ENCODE peak calls at places on chromosomes 11 and 22, in five cellular contexts. D is neural progenitor cell, C is mucosa of descending colon, M is AG04450, L is fibroblast of lung. P is an unnamed sample.

GRCh38 chr11:124758355-124759267 is 3.5 kb downstream of the ESAM start:
- DNase-seq in D (peak), C (peak), M (no peak), L (peak), P (peak)

GRCh38 chr11:26830218-26830617 is 108.4 kb upstream of the SLC5A12 start:
- DNase-seq in D (no peak), C (no peak), M (no peak), L (no peak), P (no peak)

GRCh38 chr11:35029979-35030378 is 109.0 kb upstream of the CD44 start:
- DNase-seq in D (no peak), C (no peak), M (no peak), L (peak), P (no peak)

GRCh38 chr22:39098576-39098975 is 1.5 kb downstream of the APOBEC3H start:
- DNase-seq in D (no peak), C (no peak), M (no peak), L (no peak), P (no peak)

GRCh38 chr11:124482362-124483147 is 37.1 kb upstream of the OR8B8 start:
- DNase-seq in D (no peak), C (no peak), M (no peak), L (peak), P (no peak)

GRCh38 chr11:64245401-64245796 is 1.3 kb downstream of the PPP1R14B start:
- DNase-seq in D (no peak), C (peak), M (no peak), L (no peak), P (no peak)

GRCh38 chr11:63764712-63765631 is 3.6 kb downstream of the ZFTA start:
- DNase-seq in D (peak), C (peak), M (no peak), L (peak), P (no peak)

GRCh38 chr11:67452141-67452952 is at the start of gene GPR152:
- DNase-seq in D (no peak), C (no peak), M (no peak), L (no peak), P (no peak)

GRCh38 chr22:44940121-44940520 is 69.7 kb downstream of the PHF21B start:
- DNase-seq in D (peak), C (no peak), M (no peak), L (no peak), P (no peak)

GRCh38 chr22:24175160-24175808 is 6.0 kb upstream of the SUSD2 start:
- DNase-seq in D (peak), C (peak), M (peak), L (peak), P (peak)

GRCh38 chr22:44805663-44806062 is 53.3 kb downstream of the ARHGAP8 start:
- DNase-seq in D (no peak), C (no peak), M (no peak), L (no peak), P (no peak)

GRCh38 chr11:126879516-126879915 is 121.1 kb downstream of the KIRREL3 start:
- DNase-seq in D (no peak), C (no peak), M (no peak), L (no peak), P (no peak)

GRCh38 chr11:116511684-116512083 is 261.1 kb downstream of the BUD13 start:
- DNase-seq in D (no peak), C (no peak), M (no peak), L (no peak), P (peak)

GRCh38 chr11:2302280-2302843 is 549 bp downstream of the TSPAN32 start:
- DNase-seq in D (no peak), C (no peak), M (no peak), L (no peak), P (peak)

GRCh38 chr11:71267807-71268421 is 15.5 kb upstream of the SHANK2 start:
- DNase-seq in D (no peak), C (no peak), M (no peak), L (no peak), P (peak)

GRCh38 chr11:35678975-35679374 is 16.4 kb downstream of the TRIM44 start:
- DNase-seq in D (no peak), C (no peak), M (no peak), L (no peak), P (no peak)

GRCh38 chr22:19919701-19920363 is 21.7 kb upstream of the COMT start:
- DNase-seq in D (no peak), C (no peak), M (no peak), L (no peak), P (no peak)

GRCh38 chr11:59144579-59145345 is 2.1 kb downstream of the FAM111A start:
- DNase-seq in D (peak), C (peak), M (peak), L (peak), P (peak)

GRCh38 chr11:30465623-30466022 is 120.5 kb downstream of the MPPED2 start:
- DNase-seq in D (no peak), C (no peak), M (no peak), L (no peak), P (no peak)

DNA sequence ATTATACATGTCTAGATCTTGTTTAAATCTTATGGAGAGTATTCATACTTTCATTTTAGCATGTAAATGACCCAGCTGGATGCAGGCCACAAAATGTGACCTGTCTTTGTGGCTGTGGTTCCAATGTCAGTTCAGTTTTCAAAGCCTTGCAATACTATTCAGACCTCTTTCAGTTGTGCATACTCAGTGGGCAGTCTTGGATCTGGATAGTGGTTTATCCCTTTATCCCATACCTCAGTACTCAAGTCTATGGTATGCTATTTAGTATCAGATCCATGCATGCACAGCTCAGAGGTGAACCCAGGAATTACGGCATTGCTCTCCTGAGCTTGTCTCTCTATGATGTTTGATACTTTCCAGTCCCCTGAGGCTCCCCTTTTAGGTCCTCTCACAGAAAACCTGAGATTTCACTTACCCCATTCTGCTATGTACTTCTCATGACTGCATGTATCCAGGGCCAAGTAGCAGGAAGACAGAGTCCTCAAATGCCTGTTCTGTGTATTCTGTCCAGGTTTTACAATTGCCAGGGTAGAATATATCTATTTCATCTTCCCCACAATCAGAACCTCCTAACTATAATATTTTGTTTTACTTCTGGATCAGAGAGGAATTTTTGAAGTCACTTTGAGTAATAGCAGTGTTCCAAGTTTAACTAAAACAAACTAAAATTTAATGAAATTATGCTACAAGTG is 6.9 kb upstream of the P4HA3 start:
- DNase-seq in D (no peak), C (no peak), M (no peak), L (peak), P (no peak)
- TF ChIP-seq CTCF in D (no peak), C (no peak), M (peak), L (no peak), P (no peak)

GRCh38 chr11:97269527-97269926 is 879.7 kb downstream of the JRKL start:
- DNase-seq in D (peak), C (no peak), M (no peak), L (no peak), P (no peak)
- TF ChIP-seq CTCF in D (peak), C (no peak), M (no peak), L (no peak), P (peak)

DNA sequence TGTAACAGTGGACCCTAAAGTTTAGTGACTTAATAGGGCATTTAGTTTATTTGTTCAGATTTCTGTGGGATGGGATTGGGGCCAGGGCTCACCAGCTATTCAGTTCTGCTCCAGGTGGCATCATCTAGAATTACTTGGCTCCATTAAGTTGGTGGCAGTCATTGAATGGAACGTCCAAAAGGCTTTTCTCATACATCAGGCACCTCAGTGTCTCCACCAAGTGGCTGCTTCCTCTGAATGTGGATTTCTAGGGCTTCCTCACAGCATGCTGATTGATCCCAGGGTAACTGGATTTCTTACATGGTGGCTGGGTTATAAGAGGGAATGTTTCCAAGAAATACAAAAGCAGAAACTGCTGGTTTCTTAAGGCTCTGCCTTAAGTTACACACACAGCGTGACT is 34.7 kb downstream of the USP47 start:
- DNase-seq in D (peak), C (no peak), M (no peak), L (no peak), P (no peak)
- TF ChIP-seq CTCF in D (peak), C (no peak), M (no peak), L (no peak), P (peak)

DNA sequence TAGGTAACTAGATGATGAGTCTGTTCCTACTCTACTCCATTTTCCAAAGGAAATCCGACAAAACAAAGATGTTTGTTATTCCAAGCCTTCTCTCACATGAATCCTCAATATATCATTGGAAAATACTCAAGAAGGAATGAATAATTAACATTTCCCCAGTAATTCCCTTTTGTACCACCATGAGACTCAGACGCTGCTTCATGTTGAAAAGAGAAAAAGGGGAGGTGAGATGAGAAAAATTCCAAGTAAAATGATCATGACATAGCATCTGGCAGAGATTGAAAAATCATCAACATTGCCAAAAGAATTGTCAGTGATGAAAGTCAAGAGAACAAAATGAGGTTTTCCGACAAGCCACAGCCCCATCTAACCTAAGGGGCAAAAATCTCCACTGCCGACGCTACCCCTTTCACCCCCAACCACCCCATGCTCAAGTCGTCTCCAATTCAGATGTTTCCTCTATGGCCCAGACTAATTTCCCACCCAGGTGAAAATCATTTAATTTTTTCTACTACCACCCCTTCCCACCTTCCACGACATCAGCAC is 1.3 kb downstream of the RAB6A start:
- DNase-seq in D (no peak), C (no peak), M (no peak), L (peak), P (no peak)
- TF ChIP-seq CTCF in D (peak), C (no peak), M (peak), L (no peak), P (peak)

GRCh38 chr22:26318975-26319374 is 110.1 kb upstream of the ASPHD2 start:
- DNase-seq in D (no peak), C (no peak), M (no peak), L (no peak), P (no peak)
- TF ChIP-seq CTCF in D (no peak), C (no peak), M (no peak), L (no peak), P (no peak)

GRCh38 chr22:35299217-35299716 is 427 bp upstream of the TOM1 start:
- DNase-seq in D (no peak), C (no peak), M (no peak), L (peak), P (no peak)
- TF ChIP-seq CTCF in D (no peak), C (no peak), M (no peak), L (no peak), P (no peak)

DNA sequence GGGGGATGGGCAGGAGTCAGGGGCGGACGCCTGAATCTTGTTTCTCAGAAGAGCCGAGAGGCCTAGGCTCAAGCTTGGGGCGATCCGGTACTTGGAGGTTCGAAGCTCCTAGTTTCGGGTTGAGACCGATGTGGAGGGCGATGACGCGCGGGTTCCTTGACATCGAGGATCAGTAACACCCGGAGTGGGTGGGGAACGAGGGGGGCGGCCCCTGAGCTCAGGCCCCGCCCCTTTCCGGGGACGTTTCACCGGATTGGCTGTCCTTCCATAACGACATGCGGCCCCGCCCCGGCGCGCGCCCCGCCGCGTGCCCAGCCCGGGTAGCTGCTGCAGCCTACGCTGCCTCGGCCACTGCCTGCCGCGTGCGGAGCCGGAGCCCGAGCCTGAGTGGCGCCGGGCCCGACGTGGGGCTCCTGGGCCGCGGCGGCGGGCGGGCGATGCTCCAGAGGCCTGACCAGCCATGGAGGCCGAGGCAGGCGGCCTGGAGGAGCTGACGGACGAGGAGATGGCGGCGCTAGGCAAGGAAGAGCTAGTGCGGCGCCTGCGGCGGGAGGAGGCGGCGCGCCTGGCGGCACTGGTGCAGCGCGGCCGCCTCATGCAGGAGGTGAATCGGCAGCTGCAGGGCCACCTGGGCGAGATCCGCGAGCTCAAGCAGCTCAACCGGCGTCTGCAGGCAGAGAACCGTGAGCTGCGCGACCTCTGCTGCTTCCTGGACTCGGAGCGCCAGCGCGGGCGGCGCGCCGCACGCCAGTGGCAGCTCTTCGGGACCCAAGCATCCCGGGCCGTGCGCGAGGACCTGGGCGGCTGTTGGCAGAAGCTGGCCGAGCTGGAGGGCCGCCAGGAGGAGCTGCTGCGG is at the start of gene CCDC85B:
- DNase-seq in D (peak), C (peak), M (peak), L (peak), P (peak)
- TF ChIP-seq CTCF in D (peak), C (no peak), M (no peak), L (no peak), P (peak)

GRCh38 chr11:61173456-61173855 is 12.2 kb upstream of the VPS37C start:
- DNase-seq in D (no peak), C (no peak), M (no peak), L (no peak), P (no peak)
- TF ChIP-seq CTCF in D (no peak), C (no peak), M (peak), L (peak), P (peak)

GRCh38 chr11:48305923-48306322 is at the start of gene OR4S1:
- DNase-seq in D (no peak), C (no peak), M (no peak), L (no peak), P (no peak)

DNA sequence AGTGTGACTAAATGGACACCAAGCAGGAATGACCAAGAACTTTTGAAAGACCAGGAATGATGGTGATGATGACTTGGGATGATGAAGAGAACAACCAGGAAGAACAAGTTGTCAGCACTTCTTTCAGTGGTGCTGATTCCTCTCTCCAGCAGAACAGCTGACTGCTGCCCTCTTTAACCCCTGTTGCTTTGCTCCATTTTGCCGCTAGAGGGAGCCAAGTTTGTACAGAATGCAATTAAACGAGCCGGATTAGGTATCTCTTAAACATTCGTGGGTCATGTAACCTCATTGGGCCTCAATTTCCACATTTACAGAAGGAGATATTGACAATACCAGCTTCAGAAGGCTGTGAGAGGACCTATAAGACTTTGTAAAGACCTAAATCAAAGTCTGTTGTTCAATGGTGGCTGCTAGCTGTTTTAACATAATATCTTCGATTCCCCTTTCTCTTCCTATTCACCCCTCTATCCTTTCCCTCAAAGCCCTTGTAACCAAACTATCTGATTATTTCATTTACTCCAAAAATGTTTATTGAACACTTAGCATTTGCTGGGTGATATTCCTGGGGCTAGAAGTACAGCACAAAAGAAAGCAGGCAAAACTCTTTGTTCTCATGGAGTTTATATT is 1.9 kb downstream of the OR4S1 start:
- DNase-seq in D (peak), C (peak), M (peak), L (peak), P (no peak)
- TF ChIP-seq CTCF in D (peak), C (peak), M (peak), L (peak), P (peak)

DNA sequence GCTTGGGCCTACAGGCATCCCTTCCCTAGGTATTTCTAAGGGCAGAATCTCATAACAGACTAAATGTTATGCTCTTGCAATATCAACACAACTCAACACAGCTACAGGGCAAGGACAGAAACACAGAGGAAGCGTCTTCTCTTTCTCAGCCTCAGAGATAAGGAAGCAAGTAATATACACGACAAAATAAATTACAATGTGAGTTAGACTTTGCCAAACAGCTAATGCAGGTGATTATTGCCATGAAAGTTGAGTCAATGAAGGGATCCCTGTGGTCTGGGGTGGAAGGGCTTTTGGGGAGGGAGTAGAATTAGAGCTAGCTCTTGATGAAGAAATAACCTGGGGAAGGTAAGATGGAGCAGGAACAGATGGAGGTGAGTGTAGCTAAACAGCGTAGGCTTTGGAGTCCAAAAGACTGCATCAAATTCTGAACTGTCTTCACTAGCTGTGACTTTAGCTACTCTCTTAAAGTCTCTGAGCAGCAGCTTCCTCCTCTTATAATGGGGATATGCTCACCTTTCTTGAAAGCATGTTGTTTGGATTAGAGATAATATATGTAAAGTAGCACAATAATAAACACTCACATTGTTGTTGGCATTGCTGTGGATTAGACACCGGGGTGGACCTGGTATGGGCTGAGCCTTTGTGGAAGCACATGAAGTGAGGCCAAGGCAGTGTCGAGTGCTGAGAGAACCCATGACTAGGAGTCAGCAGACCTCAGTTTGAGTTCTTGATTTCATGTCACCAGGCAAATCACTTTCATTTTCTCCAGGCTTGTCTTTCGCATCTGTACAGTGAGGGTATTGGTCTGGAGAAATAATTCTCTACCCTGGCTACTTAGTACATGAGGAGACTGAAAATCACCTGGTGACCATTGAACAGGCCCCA is 41.0 kb upstream of the AQP11 start:
- DNase-seq in D (no peak), C (no peak), M (no peak), L (no peak), P (peak)
- TF ChIP-seq CTCF in D (no peak), C (no peak), M (no peak), L (peak), P (no peak)

P was measured in osteocyte.